ENCODE peak calls at places on chromosome 4, in ten cellular contexts. J is CD4-positive, CD25-positive, alpha-beta regulatory T cell; N is Caco-2; P is naive thymus-derived CD4-positive, alpha-beta T cell; L is left lung; C is breast epithelium; F is cardiac muscle cell; E is ovary; Q is left ventricle myocardium inferior; V is CD8-positive, alpha-beta T cell. O is an unnamed sample.

GRCh38 chr4:140136509-140136908 is 17.5 kb downstream of the MAML3 start:
- DNase-seq in J (no peak), N (no peak), P (no peak), L (no peak), C (no peak), F (peak; percentile 14), E (no peak), Q (no peak), V (no peak), O (no peak)

GRCh38 chr4:39134674-39135073 is 47.7 kb upstream of the WDR19 start:
- DNase-seq in J (no peak), N (no peak), P (no peak), L (no peak), C (no peak), F (no peak), E (no peak), Q (no peak), V (no peak), O (no peak)

GRCh38 chr4:75490155-75490554 is 24.0 kb downstream of the RCHY1 start:
- DNase-seq in J (no peak), N (no peak), P (no peak), L (no peak), C (no peak), F (peak; percentile 58), E (no peak), Q (no peak), V (no peak), O (no peak)

GRCh38 chr4:77184961-77185360 is 28.0 kb downstream of the CCNG2 start:
- DNase-seq in J (no peak), N (no peak), P (no peak), L (no peak), C (no peak), F (no peak), E (no peak), Q (no peak), V (no peak), O (no peak)

GRCh38 chr4:41318839-41319530 is 62.3 kb downstream of the UCHL1 start:
- DNase-seq in J (no peak), N (peak; percentile 57), P (no peak), L (no peak), C (peak; percentile 51), F (no peak), E (no peak), Q (peak; percentile 56), V (no peak), O (no peak)

GRCh38 chr4:7392438-7393374 is 42.0 kb downstream of the PSAPL1 start:
- DNase-seq in J (no peak), N (no peak), P (no peak), L (peak; percentile 64), C (peak; percentile 40), F (peak; percentile 43), E (peak; percentile 78), Q (peak; percentile 27), V (peak; percentile 35), O (peak; percentile 28)

GRCh38 chr4:133152330-133152791 is 3.3 kb downstream of the PCDH10 start:
- DNase-seq in J (no peak), N (no peak), P (no peak), L (peak; percentile 49), C (no peak), F (peak; percentile 28), E (peak; percentile 21), Q (no peak), V (no peak), O (no peak)

GRCh38 chr4:6961496-6962210 is 52.0 kb downstream of the TBC1D14 start:
- DNase-seq in J (no peak), N (no peak), P (no peak), L (no peak), C (peak; percentile 28), F (no peak), E (no peak), Q (no peak), V (no peak), O (no peak)

GRCh38 chr4:47926667-47927258 is 12.4 kb upstream of the NFXL1 start:
- DNase-seq in J (peak; percentile 43), N (peak; percentile 85), P (peak; percentile 37), L (peak; percentile 41), C (no peak), F (peak; percentile 72), E (peak; percentile 45), Q (no peak), V (peak; percentile 64), O (peak; percentile 21)

GRCh38 chr4:25867781-25868180 is 5.0 kb upstream of the SEL1L3 start:
- DNase-seq in J (no peak), N (no peak), P (no peak), L (no peak), C (no peak), F (no peak), E (no peak), Q (no peak), V (no peak), O (no peak)

DNA sequence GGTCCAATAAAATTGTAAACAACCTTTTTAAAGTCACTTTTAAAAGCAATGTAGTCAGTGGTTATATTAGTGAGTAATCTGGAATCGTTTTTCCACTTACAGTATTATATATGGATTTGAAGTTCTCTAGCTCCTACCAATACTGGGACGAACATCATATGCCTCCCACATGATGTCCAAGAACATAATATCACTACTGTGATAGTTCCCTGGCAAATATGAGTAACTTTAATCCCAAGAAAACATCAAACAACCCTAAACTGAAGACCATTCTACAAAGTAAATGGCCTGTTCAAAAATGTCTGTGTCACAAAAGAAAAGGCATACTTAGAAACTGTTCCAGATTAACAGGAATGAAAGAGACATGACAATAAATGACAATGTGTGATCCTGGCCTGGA is 53.6 kb upstream of the FGFBP2 start:
- DNase-seq in J (no peak), N (no peak), P (no peak), L (no peak), C (no peak), F (no peak), E (no peak), Q (no peak), V (no peak), O (no peak)
- H3K36me3 ChIP-seq in J (no peaks in the 10 kb centered on the region), N (no peaks in the 10 kb centered on the region), P (no peaks in the 10 kb centered on the region), L (no peaks in the 10 kb centered on the region), C (no peaks in the 10 kb centered on the region), F (no peaks in the 10 kb centered on the region), E (no peaks in the 10 kb centered on the region), Q (no peaks in the 10 kb centered on the region), V (no peaks in the 10 kb centered on the region), O (no peaks in the 10 kb centered on the region)

DNA sequence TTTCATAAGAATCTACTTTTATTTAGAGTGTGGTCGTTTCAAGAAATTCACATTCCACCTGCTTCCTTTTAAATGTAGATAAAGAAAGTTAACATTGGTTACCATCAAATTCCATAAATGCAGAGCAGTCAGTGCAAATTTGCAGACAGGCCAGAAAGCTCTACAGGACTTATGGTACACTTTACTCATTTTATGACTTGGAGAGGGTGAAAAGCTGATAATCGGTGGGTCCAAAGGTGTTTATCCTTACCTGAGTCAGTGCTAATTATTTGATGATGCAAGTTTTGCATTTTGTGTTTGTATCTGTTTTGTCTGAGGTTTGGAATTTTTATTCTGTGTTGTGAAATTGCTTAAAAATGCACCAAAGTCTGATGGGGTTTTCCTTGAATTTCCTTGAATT is 193.3 kb downstream of the PALLD start:
- DNase-seq in J (no peak), N (no peak), P (no peak), L (no peak), C (no peak), F (no peak), E (no peak), Q (no peak), V (no peak), O (no peak)
- H3K36me3 ChIP-seq in J (no peaks in the 10 kb centered on the region), N (no peaks in the 10 kb centered on the region), P (no peaks in the 10 kb centered on the region), L (no peaks in the 10 kb centered on the region), C (no peaks in the 10 kb centered on the region), F (peaks cover 63% of the 10 kb centered on the region), E (no peaks in the 10 kb centered on the region), Q (peaks cover 14% of the 10 kb centered on the region), V (no peaks in the 10 kb centered on the region), O (no peaks in the 10 kb centered on the region)

GRCh38 chr4:3525532-3526430 is 6.4 kb downstream of the LRPAP1 start:
- DNase-seq in J (no peak), N (no peak), P (no peak), L (peak; percentile 64), C (no peak), F (no peak), E (peak; percentile 23), Q (no peak), V (no peak), O (peak; percentile 7)

GRCh38 chr4:3527101-3527913 is 4.9 kb downstream of the LRPAP1 start:
- DNase-seq in J (no peak), N (no peak), P (no peak), L (peak; percentile 60), C (no peak), F (no peak), E (peak; percentile 32), Q (no peak), V (no peak), O (no peak)

GRCh38 chr4:3524920-3525319 is 7.3 kb downstream of the LRPAP1 start:
- DNase-seq in J (no peak), N (peak; percentile 31), P (no peak), L (peak; percentile 53), C (no peak), F (no peak), E (peak; percentile 20), Q (no peak), V (no peak), O (no peak)

GRCh38 chr4:3527914-3528876 is 4.0 kb downstream of the LRPAP1 start:
- DNase-seq in J (no peak), N (no peak), P (no peak), L (peak; percentile 74), C (no peak), F (no peak), E (peak; percentile 35), Q (no peak), V (no peak), O (no peak)

GRCh38 chr4:3526456-3526855 is 5.8 kb downstream of the LRPAP1 start:
- DNase-seq in J (no peak), N (no peak), P (no peak), L (peak; percentile 73), C (no peak), F (no peak), E (peak; percentile 25), Q (no peak), V (no peak), O (no peak)
- H3K36me3 ChIP-seq in J (peaks cover 52% of the 10 kb centered on the region), N (peaks cover 6% of the 10 kb centered on the region), P (no peaks in the 10 kb centered on the region), L (no peaks in the 10 kb centered on the region), C (peaks cover 7% of the 10 kb centered on the region), F (peaks cover 4% of the 10 kb centered on the region), E (peaks cover 2% of the 10 kb centered on the region), Q (peaks cover 52% of the 10 kb centered on the region), V (peaks cover 29% of the 10 kb centered on the region), O (no peaks in the 10 kb centered on the region)

GRCh38 chr4:78482281-78482680 is 69.3 kb upstream of the ANXA3 start:
- DNase-seq in J (no peak), N (no peak), P (no peak), L (no peak), C (no peak), F (no peak), E (no peak), Q (no peak), V (no peak), O (no peak)

GRCh38 chr4:78480286-78480685 is 71.3 kb upstream of the ANXA3 start:
- DNase-seq in J (no peak), N (no peak), P (no peak), L (no peak), C (no peak), F (no peak), E (no peak), Q (no peak), V (no peak), O (no peak)

GRCh38 chr4:78483811-78484210 is 67.8 kb upstream of the ANXA3 start:
- DNase-seq in J (no peak), N (no peak), P (no peak), L (no peak), C (no peak), F (no peak), E (no peak), Q (no peak), V (no peak), O (no peak)

GRCh38 chr4:78481180-78481579 is 70.4 kb upstream of the ANXA3 start:
- DNase-seq in J (no peak), N (no peak), P (no peak), L (no peak), C (no peak), F (peak; percentile 81), E (no peak), Q (no peak), V (no peak), O (no peak)

GRCh38 chr4:78484574-78484973 is 67.0 kb upstream of the ANXA3 start:
- DNase-seq in J (no peak), N (no peak), P (no peak), L (no peak), C (no peak), F (no peak), E (no peak), Q (no peak), V (no peak), O (no peak)
- H3K36me3 ChIP-seq in J (no peaks in the 10 kb centered on the region), N (no peaks in the 10 kb centered on the region), P (no peaks in the 10 kb centered on the region), L (no peaks in the 10 kb centered on the region), C (no peaks in the 10 kb centered on the region), F (no peaks in the 10 kb centered on the region), E (no peaks in the 10 kb centered on the region), Q (peaks cover 5% of the 10 kb centered on the region), V (no peaks in the 10 kb centered on the region), O (no peaks in the 10 kb centered on the region)

O was measured in uterus.